ENCODE peak calls at places on chromosome 2, in four cellular contexts. Z, V, M and S are unnamed samples.
A peak's percentile ranks its signal among the peaks of the same experiment; 100 is the strongest.

GRCh38 chr2:175948202-175948601 is 53.9 kb downstream of the LNPK start:
- DNase-seq in Z (no peak), V (no peak), M (no peak), S (no peak)

GRCh38 chr2:222943820-222944219 is 83.0 kb downstream of the ACSL3 start:
- DNase-seq in Z (no peak), V (no peak), M (no peak), S (no peak)

GRCh38 chr2:73292906-73293533 is 328 bp downstream of the EGR4 start:
- DNase-seq in Z (no peak), V (no peak), M (no peak), S (no peak)

GRCh38 chr2:63047193-63047533 is 3.5 kb upstream of the OTX1 start:
- DNase-seq in Z (no peak), V (no peak), M (no peak), S (no peak)

GRCh38 chr2:101515512-101515911 is 40.6 kb upstream of the RFX8 start:
- DNase-seq in Z (no peak), V (no peak), M (peak; percentile 19), S (no peak)

GRCh38 chr2:2846379-2847130 is 515.5 kb upstream of the MYT1L start:
- DNase-seq in Z (no peak), V (no peak), M (peak; percentile 94), S (no peak)

GRCh38 chr2:238238311-238238765 is 1.5 kb downstream of the HES6 start:
- DNase-seq in Z (no peak), V (no peak), M (no peak), S (no peak)

GRCh38 chr2:60771508-60771907 is 15.4 kb downstream of the PAPOLG start:
- DNase-seq in Z (no peak), V (no peak), M (no peak), S (no peak)

GRCh38 chr2:98576666-98577312 is 31.5 kb downstream of the COA5 start:
- DNase-seq in Z (no peak), V (no peak), M (no peak), S (no peak)

DNA sequence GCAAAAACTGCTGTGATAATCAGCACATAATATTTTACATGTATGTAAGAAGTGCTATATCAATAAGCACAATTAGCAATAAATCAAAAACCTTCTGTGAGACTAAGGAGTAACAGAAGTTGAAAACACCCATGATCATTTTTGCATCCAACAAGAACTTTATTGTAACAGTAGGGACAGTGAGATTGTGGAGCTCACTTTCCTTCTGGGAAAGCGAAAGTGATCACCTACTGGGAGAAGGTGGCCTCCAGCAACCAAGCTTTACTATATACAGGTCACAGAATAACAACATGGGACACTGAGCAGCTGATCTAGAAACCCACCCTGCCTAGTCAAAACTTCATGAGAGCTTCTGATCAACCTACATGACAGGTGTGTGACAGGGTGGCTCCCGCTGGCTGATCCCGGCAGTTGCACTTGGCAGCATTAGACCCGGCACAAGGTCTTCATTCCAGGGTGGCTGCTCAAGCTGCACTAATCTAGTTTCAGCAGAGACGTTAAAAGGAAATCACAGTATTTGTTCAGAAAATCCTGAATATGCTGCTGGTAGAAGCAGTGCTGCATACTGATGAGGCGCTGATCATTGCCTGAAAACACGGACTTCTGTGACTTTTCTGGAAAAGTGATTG is 63.5 kb upstream of the ARL5A start:
- DNase-seq in Z (no peak), V (no peak), M (no peak), S (no peak)
- TF ChIP-seq CTCF in Z (no peak), V (no peak), M (no peak), S (no peak)

DNA sequence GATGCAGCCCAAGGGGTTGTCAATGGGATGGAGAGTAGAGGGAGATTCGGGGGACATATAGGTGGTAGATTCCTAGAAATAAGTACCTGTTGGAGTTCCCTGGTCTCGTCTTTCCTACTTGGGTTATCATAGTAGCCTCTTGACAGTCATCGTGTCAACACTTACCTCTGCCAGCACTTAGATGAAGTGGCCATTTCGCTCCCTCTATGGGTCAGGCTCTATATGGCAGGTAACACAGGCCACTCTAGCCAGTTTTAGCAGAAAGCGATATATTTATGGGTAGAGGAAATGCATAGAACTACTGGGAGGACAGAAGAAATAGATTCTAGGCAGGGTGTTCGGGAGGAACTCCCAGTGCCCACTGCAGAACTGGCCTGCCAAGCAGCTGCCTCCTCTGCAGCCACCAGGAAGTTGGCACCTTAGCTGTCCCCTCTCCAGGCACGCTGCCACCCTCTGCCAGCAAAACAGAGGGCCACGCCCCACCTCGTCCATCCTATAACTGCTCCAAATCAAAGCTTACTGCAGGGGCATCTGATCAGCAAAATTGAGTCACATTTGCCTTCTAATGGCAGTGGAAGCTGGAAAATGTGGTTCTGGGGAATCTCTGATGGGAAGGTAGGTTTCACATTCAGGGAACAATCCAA is 181.3 kb downstream of the INSIG2 start:
- DNase-seq in Z (no peak), V (no peak), M (no peak), S (no peak)
- TF ChIP-seq CTCF in Z (peak; percentile 44), V (peak; percentile 21), M (no peak), S (no peak)

GRCh38 chr2:227132986-227133385 is 31.0 kb downstream of the COL4A4 start:
- DNase-seq in Z (no peak), V (no peak), M (no peak), S (no peak)

GRCh38 chr2:227130636-227131035 is 33.4 kb downstream of the COL4A4 start:
- DNase-seq in Z (no peak), V (no peak), M (no peak), S (no peak)

GRCh38 chr2:227134591-227134990 is 29.4 kb downstream of the COL4A4 start:
- DNase-seq in Z (no peak), V (no peak), M (no peak), S (no peak)
- TF ChIP-seq CTCF in Z (no peak), V (no peak), M (no peak), S (no peak)

GRCh38 chr2:85326946-85327756 is 638 bp downstream of the TGOLN2 start:
- DNase-seq in Z (no peak), V (no peak), M (peak; percentile 21), S (no peak)

GRCh38 chr2:85326406-85326945 is 1.3 kb downstream of the TGOLN2 start:
- DNase-seq in Z (no peak), V (no peak), M (no peak), S (no peak)

GRCh38 chr2:85325466-85325811 is 2.4 kb downstream of the TGOLN2 start:
- DNase-seq in Z (no peak), V (no peak), M (no peak), S (no peak)

GRCh38 chr2:85329181-85329651 is 1.4 kb upstream of the TGOLN2 start:
- DNase-seq in Z (no peak), V (no peak), M (no peak), S (no peak)

GRCh38 chr2:85327757-85328617 is at the start of gene TGOLN2:
- DNase-seq in Z (peak; percentile 94), V (peak; percentile 66), M (peak; percentile 88), S (peak; percentile 92)
- TF ChIP-seq CTCF in Z (no peak), V (no peak), M (no peak), S (no peak)

GRCh38 chr2:43303120-43303519 is 76.7 kb upstream of the ZFP36L2 start:
- DNase-seq in Z (no peak), V (no peak), M (no peak), S (no peak)

GRCh38 chr2:43300781-43301586 is 74.6 kb upstream of the ZFP36L2 start:
- DNase-seq in Z (no peak), V (no peak), M (peak; percentile 53), S (no peak)

GRCh38 chr2:43302311-43303051 is 76.1 kb upstream of the ZFP36L2 start:
- DNase-seq in Z (no peak), V (no peak), M (no peak), S (no peak)

GRCh38 chr2:43298496-43298895 is 72.1 kb upstream of the ZFP36L2 start:
- DNase-seq in Z (no peak), V (no peak), M (no peak), S (no peak)

GRCh38 chr2:43300222-43300621 is 73.8 kb upstream of the ZFP36L2 start:
- DNase-seq in Z (no peak), V (no peak), M (no peak), S (no peak)
- TF ChIP-seq CTCF in Z (no peak), V (no peak), M (no peak), S (no peak)